ENCODE peak calls at places on chromosomes 12 and 14, in four cellular contexts. H is fibroblast of the aortic adventitia, T is RCC 7860, V is amniotic stem cell. F is an unnamed sample.
A peak's percentile ranks its signal among the peaks of the same experiment; 100 is the strongest.

GRCh38 chr12:90958995-90959394 is 4.0 kb upstream of the CCER1 start:
- DNase-seq in V (no peak), T (no peak), H (peak; percentile 52), F (peak; percentile 46)

GRCh38 chr12:92136883-92137582 is 8.6 kb downstream of the BTG1 start:
- DNase-seq in H (peak; percentile 95), T (peak; percentile 58), V (peak; percentile 80), F (peak; percentile 93)

GRCh38 chr12:66822961-66823360 is 144.1 kb upstream of the GRIP1 start:
- DNase-seq in H (no peak), T (no peak), V (no peak), F (no peak)

GRCh38 chr12:100987552-100988277 is 193.1 kb downstream of the ANO4 start:
- DNase-seq in V (no peak), T (peak; percentile 76), H (peak; percentile 62), F (peak; percentile 83)

GRCh38 chr12:105409881-105410471 is 79.5 kb downstream of the C12orf75 start:
- DNase-seq in T (no peak), H (peak; percentile 71), V (no peak), F (peak; percentile 20)

GRCh38 chr12:71556881-71557280 is 106.8 kb downstream of the ZFC3H1 start:
- DNase-seq in H (peak; percentile 84), V (peak; percentile 77), T (peak; percentile 94), F (peak; percentile 91)

GRCh38 chr12:104044158-104044557 is 5.8 kb downstream of the GLT8D2 start:
- DNase-seq in T (no peak), H (no peak), V (no peak), F (no peak)

GRCh38 chr14:49982522-49982951 is 89.7 kb downstream of the ARF6 start:
- DNase-seq in V (peak; percentile 84), T (peak; percentile 49), H (peak; percentile 95), F (peak; percentile 93)

GRCh38 chr14:26597136-26598080 is at the start of gene NOVA1:
- DNase-seq in T (no peak), V (no peak), H (peak; percentile 13), F (peak; percentile 18)

GRCh38 chr12:112346194-112346593 is 36.0 kb downstream of the HECTD4 start:
- DNase-seq in V (no peak), T (no peak), H (no peak), F (no peak)

GRCh38 chr12:125111403-125111802 is 46.2 kb downstream of the AACS start:
- DNase-seq in T (no peak), V (no peak), H (peak; percentile 70), F (no peak)

GRCh38 chr12:47079894-47080724 is at the start of gene AMIGO2:
- DNase-seq in H (peak; percentile 73), T (peak; percentile 64), V (no peak), F (peak; percentile 46)

GRCh38 chr14:21768116-21768874 is 94.7 kb upstream of the OR4E1 start:
- DNase-seq in H (no peak), T (no peak), V (no peak), F (peak; percentile 7)

GRCh38 chr14:49727171-49727570 is 34.3 kb downstream of the KLHDC1 start:
- DNase-seq in V (no peak), H (no peak), T (no peak), F (no peak)

GRCh38 chr12:129827985-129828384 is 75.8 kb downstream of the TMEM132D start:
- DNase-seq in T (no peak), V (no peak), H (no peak), F (no peak)

GRCh38 chr14:74368441-74368840 is 20.2 kb downstream of the VRTN start:
- DNase-seq in T (no peak), H (no peak), V (no peak), F (no peak)

GRCh38 chr14:95832012-95832411 is 44.6 kb upstream of the TUNAR start:
- DNase-seq in H (no peak), V (no peak), T (no peak), F (no peak)

GRCh38 chr12:53659609-53660008 is 16.3 kb downstream of the ATP5MC2 start:
- DNase-seq in T (no peak), V (no peak), H (peak; percentile 72), F (peak; percentile 18)

GRCh38 chr12:55705802-55706402 is 1.8 kb downstream of the ITGA7 start:
- DNase-seq in H (no peak), T (no peak), V (no peak), F (no peak)

GRCh38 chr12:1429980-1430379 is 164.4 kb downstream of the FBXL14 start:
- DNase-seq in H (peak; percentile 79), T (peak; percentile 16), V (no peak), F (peak; percentile 99)

GRCh38 chr14:54662491-54663116 is 95.7 kb downstream of the SAMD4A start:
- DNase-seq in H (no peak), V (no peak), T (no peak), F (no peak)

GRCh38 chr12:28497889-28498411 is 307.7 kb downstream of the CCDC91 start:
- DNase-seq in V (no peak), T (no peak), H (peak; percentile 50), F (peak; percentile 35)

GRCh38 chr12:6281081-6281809 is 29.2 kb upstream of the PLEKHG6 start:
- DNase-seq in T (no peak), H (no peak), V (no peak), F (no peak)

GRCh38 chr12:53235742-53236442 is 3.9 kb upstream of the RARG start:
- DNase-seq in T (no peak), H (no peak), V (no peak), F (no peak)

GRCh38 chr14:92487513-92488133 is 26.0 kb upstream of the RIN3 start:
- DNase-seq in T (no peak), H (no peak), V (no peak), F (no peak)

GRCh38 chr12:43835656-43836454 is at the start of gene TMEM117:
- DNase-seq in V (peak; percentile 22), T (no peak), H (peak; percentile 34), F (peak; percentile 45)

GRCh38 chr14:89247457-89248122 is 169.4 kb downstream of the FOXN3 start:
- DNase-seq in H (no peak), V (no peak), T (no peak), F (no peak)

GRCh38 chr14:89085154-89086059 is 261.0 kb downstream of the TTC8 start:
- DNase-seq in V (no peak), T (no peak), H (peak; percentile 36), F (peak; percentile 11)

GRCh38 chr12:68971404-68971803 is 38.4 kb upstream of the CPM start:
- DNase-seq in V (no peak), T (peak; percentile 42), H (peak; percentile 70), F (peak; percentile 91)

GRCh38 chr12:17810399-17810798 is 279.6 kb downstream of the RERGL start:
- DNase-seq in V (no peak), T (no peak), H (no peak), F (no peak)

GRCh38 chr14:71320734-71321555 is 413.7 kb downstream of the PCNX1 start:
- DNase-seq in T (no peak), H (peak; percentile 51), V (peak; percentile 47), F (peak; percentile 39)